ENCODE peak calls at places on chromosomes 1 and 21, in seven cellular contexts. M is H54, K is Daoy, L is EL, A is NCI-H2107, Z is mesothelial cell of epicardium, G is brain microvascular endothelial cell. U is an unnamed sample.

GRCh38 chr1:109634292-109634691 is 14.7 kb downstream of the AMPD2 start:
- DNase-seq in L (no peak), K (no peak), A (no peak), G (no peak), Z (no peak), M (no peak), U (no peak)

GRCh38 chr1:192626366-192627179 is 9.4 kb upstream of the RGS13 start:
- DNase-seq in K (no peak), L (no peak), A (no peak), M (no peak), G (no peak), Z (no peak), U (no peak)

GRCh38 chr1:230381049-230381467 is 45.1 kb downstream of the PGBD5 start:
- DNase-seq in G (no peak), K (no peak), A (peak; percentile 40), M (no peak), Z (no peak), L (no peak), U (no peak)

GRCh38 chr1:150931773-150932172 is 5.6 kb downstream of the SETDB1 start:
- DNase-seq in G (no peak), A (no peak), Z (no peak), M (no peak), L (peak; percentile 8), K (no peak), U (no peak)

GRCh38 chr1:157001304-157001703 is 44.2 kb downstream of the ARHGEF11 start:
- DNase-seq in A (no peak), G (no peak), K (no peak), Z (no peak), M (no peak), L (no peak), U (no peak)

GRCh38 chr1:78722947-78723346 is 73.3 kb downstream of the IFI44 start:
- DNase-seq in Z (no peak), K (no peak), A (no peak), G (no peak), L (peak; percentile 75), M (no peak), U (no peak)

GRCh38 chr21:45390831-45391742 is 13.9 kb upstream of the COL18A1 start:
- DNase-seq in M (no peak), A (no peak), K (no peak), G (no peak), L (no peak), Z (peak; percentile 17), U (no peak)

GRCh38 chr1:222167111-222167510 is 380.8 kb downstream of the HHIPL2 start:
- DNase-seq in L (peak; percentile 97), G (peak; percentile 27), M (peak; percentile 69), K (peak; percentile 91), Z (no peak), A (no peak), U (no peak)

GRCh38 chr1:212651977-212652376 is 43.4 kb downstream of the ATF3 start:
- DNase-seq in Z (no peak), M (no peak), G (no peak), L (no peak), K (no peak), A (no peak), U (no peak)

GRCh38 chr1:205286335-205286950 is 35.1 kb downstream of the NUAK2 start:
- DNase-seq in G (peak; percentile 65), M (no peak), Z (no peak), K (peak; percentile 87), A (no peak), L (peak; percentile 63), U (no peak)

GRCh38 chr1:162627662-162628296 is 4.5 kb upstream of the DDR2 start:
- DNase-seq in Z (no peak), G (peak; percentile 34), M (no peak), K (peak; percentile 37), A (peak; percentile 8), L (peak; percentile 42), U (no peak)

GRCh38 chr1:235952950-235953615 is 86.4 kb upstream of the LYST start:
- DNase-seq in Z (no peak), K (no peak), M (no peak), L (no peak), A (no peak), G (no peak), U (no peak)

GRCh38 chr1:184143449-184143848 is 91.9 kb downstream of the TSEN15 start:
- DNase-seq in M (no peak), G (peak; percentile 49), L (no peak), Z (no peak), A (no peak), K (no peak), U (no peak)

GRCh38 chr1:106615473-106615872 is 441.0 kb upstream of the PRMT6 start:
- DNase-seq in A (no peak), Z (no peak), M (no peak), L (no peak), G (no peak), K (no peak), U (no peak)

GRCh38 chr21:45417256-45417950 is 12.4 kb downstream of the COL18A1 start:
- DNase-seq in K (no peak), Z (no peak), A (no peak), M (no peak), L (no peak), G (no peak), U (no peak)

GRCh38 chr1:247747616-247748015 is 325 bp downstream of the OR14A2 start:
- DNase-seq in G (no peak), Z (no peak), A (no peak), M (no peak), K (peak; percentile 63), L (peak; percentile 20), U (no peak)

GRCh38 chr1:107093385-107093784 is 36.9 kb downstream of the PRMT6 start:
- DNase-seq in K (peak; percentile 56), M (no peak), G (peak; percentile 1), L (peak; percentile 8), Z (no peak), A (no peak), U (no peak)

GRCh38 chr1:216849141-216849540 is 125.9 kb upstream of the ESRRG start:
- DNase-seq in L (no peak), K (no peak), Z (no peak), A (no peak), G (no peak), M (no peak), U (no peak)

GRCh38 chr1:168116327-168116799 is 20.4 kb downstream of the GPR161 start:
- DNase-seq in K (no peak), L (no peak), M (no peak), G (no peak), Z (no peak), A (peak; percentile 85), U (no peak)

GRCh38 chr1:150881331-150882070 is 5.1 kb upstream of the ARNT start:
- DNase-seq in M (no peak), A (no peak), K (no peak), G (peak; percentile 75), L (peak; percentile 90), Z (no peak), U (no peak)

GRCh38 chr1:69510026-69510425 is 57.7 kb upstream of the LRRC7 start:
- DNase-seq in L (no peak), K (no peak), A (no peak), Z (no peak), M (no peak), G (no peak), U (no peak)

GRCh38 chr1:241985787-241986186 is 13.1 kb downstream of the MAP1LC3C start:
- DNase-seq in Z (no peak), A (no peak), M (no peak), L (peak; percentile 50), G (peak; percentile 47), K (peak; percentile 39), U (no peak)

GRCh38 chr21:45352621-45353125 is 52.3 kb upstream of the COL18A1 start:
- DNase-seq in G (no peak), K (no peak), A (no peak), Z (no peak), L (no peak), M (no peak), U (no peak)

GRCh38 chr1:64922336-64922735 is 44.0 kb downstream of the JAK1 start:
- DNase-seq in G (no peak), L (no peak), A (no peak), Z (no peak), M (no peak), K (no peak), U (no peak)

GRCh38 chr1:228295201-228295600 is 87.4 kb downstream of the OBSCN start:
- DNase-seq in L (no peak), G (no peak), M (no peak), K (no peak), A (no peak), Z (no peak), U (no peak)

GRCh38 chr1:223421025-223421424 is 27.8 kb downstream of the CCDC185 start:
- DNase-seq in G (no peak), M (no peak), Z (no peak), K (no peak), A (no peak), L (no peak), U (no peak)

GRCh38 chr1:36523230-36523495 is 40.5 kb upstream of the CSF3R start:
- DNase-seq in K (no peak), L (no peak), A (no peak), Z (no peak), G (no peak), M (no peak), U (no peak)

GRCh38 chr1:204084247-204084772 is 11.4 kb downstream of the SOX13 start:
- DNase-seq in M (peak; percentile 29), K (no peak), A (peak; percentile 94), G (no peak), L (no peak), Z (no peak), U (no peak)

GRCh38 chr1:99598738-99599411 is 47.0 kb upstream of the PALMD start:
- DNase-seq in M (no peak), A (no peak), K (peak; percentile 37), L (peak; percentile 17), G (peak; percentile 14), Z (no peak), U (no peak)

GRCh38 chr1:33133478-33134105 is 48.3 kb downstream of the TRIM62 start:
- DNase-seq in M (no peak), Z (no peak), A (no peak), K (no peak), G (no peak), L (no peak), U (no peak)

GRCh38 chr1:45913183-45913924 is 109.9 kb downstream of the MAST2 start:
- DNase-seq in K (peak; percentile 57), M (no peak), G (peak; percentile 81), Z (no peak), A (no peak), L (peak; percentile 95), U (no peak)

GRCh38 chr21:21051109-21052055 is 53.2 kb downstream of the NCAM2 start:
- DNase-seq in K (no peak), L (no peak), M (no peak), G (no peak), Z (no peak), A (no peak), U (no peak)

GRCh38 chr1:22789356-22789994 is 78.8 kb downstream of the EPHB2 start:
- DNase-seq in Z (no peak), M (no peak), L (no peak), G (no peak), A (no peak), K (peak; percentile 51), U (no peak)